ENCODE peak calls at places on chromosome 15, in five cellular contexts. V is SK-N-SH, G is K562, S is HepG2, E is GM12878. B is an unnamed sample.
A peak's percentile ranks its signal among the peaks of the same experiment; 100 is the strongest.

GRCh38 chr15:54187325-54187724 is 209.1 kb downstream of the UNC13C start:
- DNase-seq in V (no peak), G (no peak), S (no peak), E (no peak), B (no peak)

GRCh38 chr15:55914446-55914845 is 79.0 kb downstream of the NEDD4 start:
- DNase-seq in V (no peak), G (no peak), S (no peak), E (no peak), B (no peak)

GRCh38 chr15:74373056-74373650 is 5.7 kb upstream of the CYP11A1 start:
- DNase-seq in V (no peak), G (no peak), S (no peak), E (no peak), B (no peak)

GRCh38 chr15:40295870-40296560 is 11.7 kb downstream of the PLCB2 start:
- DNase-seq in V (no peak), G (no peak), S (no peak), E (no peak), B (no peak)

GRCh38 chr15:76235186-76235826 is 76.0 kb downstream of the ETFA start:
- DNase-seq in V (peak; percentile 38), G (peak; percentile 33), S (peak; percentile 42), E (no peak), B (peak; percentile 50)

GRCh38 chr15:83276661-83277060 is 7.8 kb downstream of the BNC1 start:
- DNase-seq in V (no peak), G (no peak), S (no peak), E (no peak), B (no peak)

GRCh38 chr15:38069506-38069905 is 135.1 kb downstream of the TMCO5A start:
- DNase-seq in V (peak; percentile 16), G (no peak), S (no peak), E (no peak), B (no peak)

GRCh38 chr15:30906366-30906765 is 2.7 kb downstream of the FAN1 start:
- DNase-seq in V (no peak), G (no peak), S (no peak), E (no peak), B (no peak)

GRCh38 chr15:27538325-27538724 is 560.8 kb downstream of the OCA2 start:
- DNase-seq in V (no peak), G (no peak), S (no peak), E (no peak), B (no peak)

GRCh38 chr15:74441248-74441939 is 7.6 kb upstream of the SEMA7A start:
- DNase-seq in V (no peak), G (no peak), S (peak; percentile 69), E (no peak), B (no peak)

GRCh38 chr15:75921732-75922703 is 18.3 kb downstream of the FBXO22 start:
- DNase-seq in V (no peak), G (peak; percentile 84), S (peak; percentile 51), E (no peak), B (peak; percentile 30)

GRCh38 chr15:64344651-64345262 is 11.2 kb downstream of the CSNK1G1 start:
- DNase-seq in V (no peak), G (no peak), S (no peak), E (no peak), B (no peak)

GRCh38 chr15:78302579-78302978 is 3.2 kb upstream of the SKIC8 start:
- DNase-seq in V (no peak), G (peak; percentile 29), S (no peak), E (no peak), B (no peak)

GRCh38 chr15:64979252-64979710 is 10.4 kb downstream of the SPG21 start:
- DNase-seq in V (no peak), G (no peak), S (no peak), E (no peak), B (no peak)

GRCh38 chr15:73575636-73576247 is 57.4 kb downstream of the NPTN start:
- DNase-seq in V (no peak), G (no peak), S (no peak), E (no peak), B (no peak)

GRCh38 chr15:62770111-62770660 is 272.4 kb upstream of the TPM1 start:
- DNase-seq in V (no peak), G (no peak), S (no peak), E (no peak), B (no peak)

GRCh38 chr15:62773369-62774165 is 269.0 kb upstream of the TPM1 start:
- DNase-seq in V (no peak), G (no peak), S (no peak), E (no peak), B (no peak)

GRCh38 chr15:62769604-62770003 is 272.9 kb upstream of the TPM1 start:
- DNase-seq in V (no peak), G (no peak), S (no peak), E (no peak), B (no peak)

GRCh38 chr15:62771234-62771633 is 271.3 kb upstream of the TPM1 start:
- DNase-seq in V (no peak), G (no peak), S (no peak), E (no peak), B (no peak)

DNA sequence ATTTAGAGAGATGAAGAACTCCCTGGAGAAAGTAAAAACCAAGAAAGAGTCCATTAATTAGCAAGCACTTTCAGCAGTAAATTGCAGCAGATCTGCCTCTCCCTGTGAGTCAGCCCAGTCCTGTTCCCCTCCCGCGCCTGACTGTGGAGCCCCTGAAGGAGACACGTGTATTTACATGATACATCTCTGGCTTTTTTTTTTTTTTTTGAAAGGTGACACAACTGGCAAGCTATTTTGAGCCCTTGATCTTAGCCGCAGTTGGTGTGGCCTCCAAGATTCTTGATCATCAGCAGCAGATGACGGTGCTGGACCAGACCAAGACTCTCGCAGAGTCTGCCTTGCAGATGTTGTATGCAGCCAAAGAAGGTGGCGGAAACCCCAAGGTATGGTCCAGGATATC is 271.8 kb upstream of the TPM1 start:
- DNase-seq in V (no peak), G (no peak), S (no peak), E (no peak), B (no peak)
- TF ChIP-seq FOXM1 in V (no peak), G (no peak), S (no peak), E (no peak), B (no peak)

GRCh38 chr15:94749848-94750617 is 518.7 kb downstream of the MCTP2 start:
- DNase-seq in V (no peak), G (no peak), S (no peak), E (no peak), B (no peak)
- TF ChIP-seq FOXM1 in V (no peak), G (no peak), S (no peak), E (no peak), B (no peak)

GRCh38 chr15:69537888-69538287 is 85.3 kb downstream of the RPLP1 start:
- DNase-seq in V (peak; percentile 67), G (no peak), S (no peak), E (no peak), B (no peak)

GRCh38 chr15:69538381-69538780 is 85.8 kb downstream of the RPLP1 start:
- DNase-seq in V (peak; percentile 54), G (no peak), S (no peak), E (no peak), B (no peak)

GRCh38 chr15:69537085-69537484 is 84.5 kb downstream of the RPLP1 start:
- DNase-seq in V (no peak), G (no peak), S (no peak), E (no peak), B (no peak)

GRCh38 chr15:69540622-69541021 is 88.0 kb downstream of the RPLP1 start:
- DNase-seq in V (peak; percentile 62), G (no peak), S (no peak), E (no peak), B (no peak)

DNA sequence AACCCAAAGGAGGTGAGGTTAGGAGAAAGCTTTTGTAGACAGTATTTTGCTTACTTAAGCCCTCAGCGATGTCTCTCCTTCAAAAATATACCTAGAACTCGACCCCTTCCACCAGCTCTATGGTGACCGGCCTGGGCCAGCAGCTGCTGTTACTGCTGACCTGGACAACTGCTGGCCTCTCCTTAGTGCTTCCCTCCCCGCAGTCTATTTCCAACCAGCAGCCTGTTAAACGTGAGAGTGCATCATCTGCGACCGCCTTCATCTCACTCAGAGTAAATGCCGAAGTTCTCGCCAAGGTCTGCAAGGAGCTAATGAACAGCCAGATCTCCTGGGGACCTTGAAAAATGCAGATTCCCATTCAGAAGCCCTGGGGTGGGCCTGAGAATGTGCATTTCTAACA is 86.7 kb downstream of the RPLP1 start:
- DNase-seq in V (no peak), G (no peak), S (no peak), E (no peak), B (no peak)
- TF ChIP-seq FOXM1 in V (no peak), G (no peak), S (no peak), E (no peak), B (no peak)

GRCh38 chr15:34119291-34119690 is 17.4 kb downstream of the PGBD4 start:
- DNase-seq in V (no peak), G (no peak), S (no peak), E (no peak), B (no peak)
- TF ChIP-seq FOXM1 in V (no peak), G (no peak), S (no peak), E (no peak), B (no peak)

GRCh38 chr15:91238664-91239428 is 138.8 kb downstream of the SV2B start:
- DNase-seq in V (no peak), G (no peak), S (no peak), E (no peak), B (no peak)
- TF ChIP-seq FOXM1 in V (no peak), G (no peak), S (no peak), E (no peak), B (no peak)

DNA sequence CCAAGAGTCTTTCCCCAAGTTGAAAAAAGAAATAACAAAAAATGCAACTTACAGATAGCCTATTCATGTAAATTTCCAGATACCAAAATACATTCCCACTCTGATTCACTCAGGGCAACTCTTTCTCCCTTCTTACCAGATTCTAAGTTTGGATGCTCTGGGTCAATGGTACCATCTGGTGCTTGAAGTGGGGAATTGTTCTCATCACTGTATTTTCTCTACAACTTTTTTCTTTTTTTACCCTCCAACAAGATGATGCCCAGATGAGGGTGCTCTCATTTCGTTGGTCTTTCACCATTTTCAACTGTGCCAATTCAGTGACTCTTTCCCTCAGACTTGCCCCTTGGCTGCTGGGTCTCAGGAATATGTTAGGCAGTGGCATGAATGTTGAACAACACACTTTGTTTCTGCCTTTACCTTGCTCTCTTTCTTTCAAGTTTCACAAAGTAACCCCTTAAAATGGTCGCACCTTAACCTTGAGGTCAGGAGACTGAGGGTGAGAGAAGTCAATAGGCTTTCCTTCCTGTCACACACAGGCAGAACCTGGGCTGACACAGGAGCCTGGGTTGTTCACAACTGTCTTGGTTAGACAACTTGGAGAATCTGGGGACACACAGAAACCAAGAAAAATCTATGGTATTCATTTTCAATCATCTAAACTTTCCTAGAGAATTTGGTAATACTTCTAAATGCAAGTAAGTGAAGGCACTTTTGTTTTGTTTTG is 330.7 kb upstream of the SLCO3A1 start:
- DNase-seq in V (no peak), G (peak; percentile 15), S (no peak), E (no peak), B (no peak)
- TF ChIP-seq FOXM1 in V (no peak), G (no peak), S (no peak), E (no peak), B (no peak)

GRCh38 chr15:23372284-23372683 is 17.7 kb downstream of the GOLGA8S start:
- DNase-seq in V (no peak), G (peak; percentile 27), S (no peak), E (no peak), B (no peak)
- TF ChIP-seq FOXM1 in V (no peak), G (no peak), S (no peak), E (no peak), B (no peak)